ENCODE peak calls at places on chromosomes 6 and 20, in five cellular contexts. E is cardiac muscle cell, Q is gastrocnemius medialis, T is psoas muscle, Y is left ventricle myocardium inferior. P is an unnamed sample. For H3K4me1, the result is how much of the 10 kb centered on the place peaks cover.

GRCh38 chr6:143941852-143942627 is 66.0 kb downstream of the PLAGL1 start:
- DNase-seq in T (peak), Y (peak), Q (no peak), E (peak), P (no peak)

GRCh38 chr20:53956013-53956715 is 114.2 kb downstream of the BCAS1 start:
- DNase-seq in T (no peak), Q (no peak), E (no peak), Y (no peak), P (no peak)

GRCh38 chr20:47230811-47231256 is 125.7 kb downstream of the ZMYND8 start:
- DNase-seq in T (no peak), E (no peak), Q (no peak), Y (no peak), P (no peak)

GRCh38 chr6:113055998-113056397 is 708.9 kb downstream of the RFPL4B start:
- DNase-seq in Y (no peak), E (no peak), T (no peak), Q (no peak), P (no peak)

GRCh38 chr20:43384321-43384940 is 73.3 kb upstream of the SRSF6 start:
- DNase-seq in Y (no peak), Q (no peak), T (no peak), E (no peak), P (no peak)

GRCh38 chr6:151730496-151730870 is 77.0 kb upstream of the ESR1 start:
- DNase-seq in Q (no peak), E (no peak), Y (no peak), T (no peak), P (no peak)

GRCh38 chr20:43448748-43449535 is 8.8 kb upstream of the SRSF6 start:
- DNase-seq in T (no peak), E (peak), Q (no peak), Y (no peak), P (no peak)

GRCh38 chr20:24443436-24443835 is 26.0 kb upstream of the SYNDIG1 start:
- DNase-seq in Y (no peak), T (no peak), Q (no peak), E (no peak), P (no peak)

GRCh38 chr6:144170044-144170443 is 19.7 kb downstream of the STX11 start:
- DNase-seq in E (no peak), Q (no peak), Y (no peak), T (no peak), P (no peak)

GRCh38 chr6:73542882-73543281 is 22.1 kb upstream of the EEF1A1 start:
- DNase-seq in E (no peak), Y (no peak), T (no peak), Q (no peak), P (no peak)

GRCh38 chr6:57089265-57089664 is 723 bp upstream of the ZNF451 start:
- DNase-seq in Y (no peak), T (no peak), Q (no peak), E (no peak), P (no peak)

GRCh38 chr6:123997223-123997622 is 193.6 kb downstream of the NKAIN2 start:
- DNase-seq in Q (no peak), T (no peak), E (no peak), Y (no peak), P (no peak)

GRCh38 chr6:169044376-169045230 is 209.0 kb downstream of the THBS2 start:
- DNase-seq in Y (no peak), Q (no peak), T (no peak), E (no peak), P (no peak)

GRCh38 chr6:146827216-146827928 is 228.6 kb downstream of the ADGB start:
- DNase-seq in Y (no peak), Q (no peak), T (no peak), E (no peak), P (no peak)

GRCh38 chr6:118198746-118199145 is 291.7 kb downstream of the SLC35F1 start:
- DNase-seq in T (no peak), Q (no peak), E (peak), Y (no peak), P (no peak)

GRCh38 chr6:128305228-128305627 is 215.2 kb downstream of the PTPRK start:
- DNase-seq in Y (no peak), T (no peak), Q (no peak), E (no peak), P (no peak)

GRCh38 chr20:35849726-35850125 is 77.9 kb downstream of the PHF20 start:
- DNase-seq in T (no peak), E (no peak), Q (no peak), Y (no peak), P (no peak)

GRCh38 chr20:22248052-22248667 is 336.2 kb downstream of the FOXA2 start:
- DNase-seq in Y (no peak), T (no peak), Q (no peak), E (peak), P (no peak)

GRCh38 chr6:56749632-56750151 is 107.0 kb upstream of the DST start:
- DNase-seq in Q (no peak), Y (no peak), T (no peak), E (peak), P (no peak)

GRCh38 chr6:158316022-158316421 is 3.8 kb downstream of the TULP4 start:
- DNase-seq in Q (no peak), E (no peak), T (no peak), Y (no peak), P (no peak)

GRCh38 chr20:39829713-39830112 is 859.3 kb downstream of the MAFB start:
- DNase-seq in E (no peak), Y (no peak), T (no peak), Q (no peak), P (no peak)

GRCh38 chr6:42729731-42730130 is 7.3 kb upstream of the PRPH2 start:
- DNase-seq in E (peak), T (no peak), Q (peak), Y (no peak), P (no peak)

GRCh38 chr6:35079311-35080000 is 61.7 kb downstream of the TCP11 start:
- DNase-seq in T (no peak), Y (no peak), E (no peak), Q (peak), P (no peak)

GRCh38 chr6:125363360-125364121 is 61.8 kb upstream of the HDDC2 start:
- DNase-seq in E (peak), Y (peak), T (peak), Q (peak), P (peak)

GRCh38 chr6:119979862-119980261 is 630.3 kb upstream of the MAN1A1 start:
- DNase-seq in T (no peak), Q (no peak), E (peak), Y (no peak), P (no peak)

GRCh38 chr6:15090145-15090579 is 155.7 kb upstream of the JARID2 start:
- DNase-seq in Q (no peak), Y (no peak), T (no peak), E (no peak), P (no peak)

GRCh38 chr20:33019465-33020277 is 11.8 kb upstream of the BPIFB6 start:
- DNase-seq in T (no peak), Y (no peak), Q (no peak), E (no peak), P (no peak)

GRCh38 chr6:30129818-30130679 is 5.9 kb upstream of the TRIM40 start:
- DNase-seq in T (no peak), E (no peak), Q (no peak), Y (no peak), P (no peak)

GRCh38 chr20:62706857-62707256 is 1.8 kb upstream of the NTSR1 start:
- DNase-seq in T (no peak), Q (no peak), Y (no peak), E (no peak), P (no peak)

GRCh38 chr20:49381558-49382493 is 100.6 kb downstream of the KCNB1 start:
- DNase-seq in T (peak), E (peak), Q (peak), Y (peak), P (peak)

GRCh38 chr6:35044145-35044745 is 96.9 kb downstream of the TCP11 start:
- DNase-seq in T (no peak), Q (no peak), E (peak), Y (no peak), P (no peak)

GRCh38 chr6:136779682-136780081 is 12.6 kb downstream of the MAP3K5 start:
- DNase-seq in T (no peak), E (no peak), Y (no peak), Q (no peak), P (no peak)

GRCh38 chr6:136782021-136782770 is 10.1 kb downstream of the MAP3K5 start:
- DNase-seq in Y (no peak), E (peak), Q (no peak), T (no peak), P (no peak)

GRCh38 chr6:136783495-136784270 is 8.6 kb downstream of the MAP3K5 start:
- DNase-seq in Q (no peak), T (no peak), E (no peak), Y (peak), P (peak)

GRCh38 chr6:136783021-136783420 is 9.3 kb downstream of the MAP3K5 start:
- DNase-seq in T (no peak), Y (no peak), E (no peak), Q (no peak), P (no peak)

DNA sequence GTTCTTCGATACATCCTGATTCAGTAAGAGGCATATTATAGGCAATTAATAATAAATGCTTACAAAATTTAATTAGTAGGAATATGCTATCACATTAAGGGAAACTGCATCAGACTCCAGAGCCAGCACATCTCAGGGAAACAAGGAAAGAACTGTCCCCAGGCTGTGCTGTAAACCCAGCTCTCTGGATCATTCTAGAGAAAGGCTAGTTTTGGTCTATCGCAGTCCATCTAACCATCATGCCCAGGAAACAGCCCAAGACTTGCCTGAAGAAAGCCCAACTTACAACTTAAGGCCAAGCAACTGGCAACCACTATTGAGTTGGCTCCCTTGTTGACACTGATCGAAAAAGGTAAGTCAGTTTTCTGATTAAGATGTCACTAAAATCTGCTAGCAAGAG is 11.3 kb downstream of the MAP3K5 start:
- DNase-seq in Y (no peak), Q (no peak), T (no peak), E (no peak), P (no peak)
- H3K4me1 ChIP-seq in Y (half or more), Q (under half), T (under half), E (under half), P (under half)

GRCh38 chr20:10636326-10636818 is 37.4 kb downstream of the JAG1 start:
- DNase-seq in T (no peak), E (peak), Y (no peak), Q (no peak), P (no peak)

GRCh38 chr20:10633708-10634107 is 40.1 kb downstream of the JAG1 start:
- DNase-seq in Q (no peak), E (no peak), Y (no peak), T (no peak), P (no peak)

GRCh38 chr20:10635476-10636208 is 38.2 kb downstream of the JAG1 start:
- DNase-seq in E (no peak), Y (no peak), T (no peak), Q (no peak), P (no peak)

GRCh38 chr20:10634190-10634589 is 39.6 kb downstream of the JAG1 start:
- DNase-seq in Y (no peak), Q (no peak), T (no peak), E (no peak), P (no peak)

DNA sequence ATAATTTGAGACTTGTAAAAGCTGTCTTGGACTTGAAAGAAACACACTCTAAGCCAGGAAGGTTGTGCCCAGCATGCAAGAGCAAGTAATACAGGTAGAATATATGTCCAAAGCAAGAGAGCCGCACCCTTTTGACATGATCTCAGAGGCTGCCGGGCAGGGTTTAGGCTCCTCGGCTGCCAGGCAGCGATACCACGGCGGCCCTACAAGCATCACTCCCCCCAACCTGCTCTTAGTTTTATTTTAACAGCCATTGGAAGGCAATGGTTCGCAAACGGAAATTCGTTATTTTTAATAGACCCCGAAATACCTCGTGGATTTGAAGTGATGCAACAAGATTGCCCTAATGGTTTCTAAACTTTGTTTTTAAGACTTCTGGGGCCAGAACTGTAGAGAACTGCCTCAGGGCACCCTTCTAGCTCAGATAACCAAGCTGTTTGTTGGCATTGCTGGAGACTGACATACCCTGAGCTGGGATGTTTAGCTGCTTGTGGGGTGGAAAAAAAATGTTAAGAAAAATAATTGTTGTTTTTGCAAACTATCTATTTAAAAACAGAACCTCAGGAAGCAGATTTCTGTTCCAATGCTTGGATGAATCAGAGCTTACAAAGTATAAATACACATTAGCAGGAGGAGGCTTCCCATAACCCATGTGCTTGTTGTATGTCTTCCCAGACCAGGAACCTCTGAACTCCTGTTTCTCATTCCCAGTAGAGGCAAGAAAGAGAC is 39.0 kb downstream of the JAG1 start:
- DNase-seq in Q (no peak), T (no peak), Y (no peak), E (no peak), P (no peak)
- H3K4me1 ChIP-seq in Q (under half), T (under half), Y (half or more), E (under half), P (half or more)

GRCh38 chr6:21828689-21829088 is 235.1 kb downstream of the SOX4 start:
- DNase-seq in Q (no peak), E (no peak), Y (no peak), T (no peak), P (no peak)

GRCh38 chr6:21829126-21829525 is 235.6 kb downstream of the SOX4 start:
- DNase-seq in T (no peak), Q (no peak), E (no peak), Y (no peak), P (no peak)

GRCh38 chr6:21826460-21826859 is 232.9 kb downstream of the SOX4 start:
- DNase-seq in Q (no peak), T (no peak), E (no peak), Y (no peak), P (no peak)

GRCh38 chr6:21826031-21826430 is 232.5 kb downstream of the SOX4 start:
- DNase-seq in Q (no peak), Y (no peak), T (no peak), E (no peak), P (no peak)

DNA sequence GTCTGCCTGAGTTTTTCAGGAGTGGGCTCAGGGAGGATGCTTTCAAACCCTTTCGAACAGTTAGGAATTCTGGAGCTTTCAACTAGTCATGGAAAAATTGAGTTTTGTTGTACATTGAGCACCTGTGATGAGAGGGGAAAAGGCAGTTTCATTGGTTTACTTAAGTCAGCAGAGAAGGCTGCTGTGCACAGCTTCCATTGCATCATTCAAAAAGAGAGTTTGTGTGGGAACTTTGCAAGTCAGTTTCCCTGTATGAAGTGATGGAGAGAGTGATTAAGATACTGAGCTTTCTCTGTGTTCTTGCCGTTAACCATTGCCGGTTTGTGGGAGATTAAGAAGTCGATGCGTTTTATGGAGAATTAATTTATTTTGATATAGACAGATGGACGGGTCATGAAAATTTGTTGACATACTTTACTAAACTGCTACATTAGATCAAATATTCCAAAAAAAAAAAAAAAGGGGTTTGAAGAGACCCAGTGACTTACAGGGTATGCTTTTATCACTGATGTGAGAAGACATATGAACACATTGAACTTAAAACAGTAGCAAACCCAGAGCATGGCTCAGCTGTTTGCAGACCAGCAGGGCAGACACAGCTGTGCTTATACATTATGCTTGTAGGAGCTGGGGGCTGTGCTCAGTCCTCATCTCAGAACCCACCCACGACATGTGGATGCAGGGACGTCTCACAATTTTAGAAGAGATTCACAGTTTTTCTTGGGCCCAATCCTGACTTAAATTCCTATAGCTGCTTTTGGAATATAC is 234.1 kb downstream of the SOX4 start:
- DNase-seq in T (no peak), E (no peak), Y (no peak), Q (no peak), P (no peak)
- H3K4me1 ChIP-seq in T (under half), E (under half), Y (under half), Q (under half), P (under half)

GRCh38 chr6:7171733-7172132 is 64.0 kb downstream of the RREB1 start:
- DNase-seq in E (no peak), Y (no peak), Q (no peak), T (no peak), P (no peak)

GRCh38 chr6:7169296-7169721 is 61.5 kb downstream of the RREB1 start:
- DNase-seq in T (peak), Y (peak), Q (peak), E (peak), P (peak)

GRCh38 chr6:7171119-7171518 is 63.4 kb downstream of the RREB1 start:
- DNase-seq in Y (no peak), E (no peak), Q (no peak), T (no peak), P (no peak)

GRCh38 chr6:7172605-7173185 is 64.9 kb downstream of the RREB1 start:
- DNase-seq in T (peak), E (peak), Q (no peak), Y (no peak), P (no peak)

DNA sequence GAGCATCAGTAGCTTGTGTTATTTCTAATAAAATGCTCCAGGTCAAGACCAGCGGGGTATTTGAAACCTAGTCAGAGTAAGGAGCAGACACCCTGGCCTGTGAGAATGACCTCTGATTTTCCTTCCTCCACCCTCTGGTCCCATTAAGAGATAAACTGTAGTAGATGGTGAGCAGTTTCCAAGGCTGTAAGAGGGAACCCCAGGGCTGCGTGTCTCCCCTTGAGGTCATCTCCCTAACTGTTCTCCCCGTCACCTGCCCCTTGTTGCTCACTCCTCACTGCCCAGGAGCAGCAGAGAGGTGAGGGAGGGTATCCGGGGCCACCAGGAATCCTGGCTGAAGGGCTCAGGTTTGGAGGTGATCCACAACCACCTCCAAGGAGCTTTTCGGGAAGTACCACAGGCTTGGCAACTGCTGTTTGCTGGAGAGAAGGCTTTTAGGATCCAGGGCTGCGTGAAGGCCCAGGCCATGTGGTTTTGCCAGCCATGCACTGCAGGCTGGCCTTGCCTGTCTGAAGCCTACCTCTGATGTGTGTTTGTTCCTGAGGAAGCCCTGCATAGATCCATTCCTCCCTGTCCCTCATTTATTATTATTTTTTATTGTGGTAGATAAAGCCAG is 62.5 kb downstream of the RREB1 start:
- DNase-seq in Y (no peak), Q (no peak), E (no peak), T (no peak), P (no peak)
- H3K4me1 ChIP-seq in Y (half or more), Q (half or more), E (under half), T (half or more), P (half or more)

DNA sequence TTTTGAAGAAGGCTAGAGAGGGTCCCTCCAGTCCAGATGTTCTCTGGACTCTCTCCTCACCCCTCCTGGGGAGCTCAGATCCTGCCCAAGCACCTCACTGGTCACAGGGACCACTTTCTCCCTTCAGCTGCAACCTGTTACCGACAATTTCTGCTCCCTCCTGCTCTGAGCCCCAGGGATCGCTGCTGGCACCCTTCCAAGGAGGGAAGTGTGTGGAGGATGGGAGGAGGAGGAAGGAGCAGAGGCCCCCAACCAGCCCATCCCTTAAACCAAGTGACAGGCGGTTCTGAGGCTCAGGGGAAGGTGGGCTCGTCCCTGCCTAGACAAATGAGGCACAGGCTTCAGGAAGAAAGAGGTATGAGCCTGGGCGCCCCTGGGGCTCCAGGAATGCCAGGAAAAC is 13.9 kb downstream of the PMEPA1 start:
- DNase-seq in Q (no peak), T (no peak), Y (no peak), E (no peak), P (no peak)
- H3K4me1 ChIP-seq in Q (under half), T (under half), Y (half or more), E (under half), P (half or more)

GRCh38 chr6:36962874-36963273 is 8.3 kb downstream of the PI16 start:
- DNase-seq in Y (peak), E (peak), T (peak), Q (peak), P (peak)

GRCh38 chr6:36961441-36962430 is 7.2 kb downstream of the PI16 start:
- DNase-seq in E (no peak), T (no peak), Q (no peak), Y (no peak), P (no peak)

GRCh38 chr6:36964908-36965307 is 10.4 kb downstream of the PI16 start:
- DNase-seq in T (no peak), Q (no peak), Y (no peak), E (no peak), P (no peak)

GRCh38 chr6:36963451-36964290 is 9.1 kb downstream of the PI16 start:
- DNase-seq in T (no peak), E (peak), Q (no peak), Y (no peak), P (no peak)

GRCh38 chr6:36964349-36964748 is 9.8 kb downstream of the PI16 start:
- DNase-seq in Q (no peak), T (no peak), E (no peak), Y (no peak), P (no peak)
- H3K4me1 ChIP-seq in Q (under half), T (under half), E (under half), Y (half or more), P (under half)

GRCh38 chr6:5638666-5639065 is 368.1 kb downstream of the NRN1 start:
- DNase-seq in Q (no peak), E (no peak), T (no peak), Y (peak), P (peak)
- H3K4me1 ChIP-seq in Q (under half), E (under half), T (under half), Y (under half), P (under half)

P was measured in heart right ventricle.